ENCODE peak calls at places on chromosomes 2 and 18, in five cellular contexts. G, L, M, S and Z are unnamed samples.

GRCh38 chr2:225366731-225367130 is 32.8 kb upstream of the NYAP2 start:
- DNase-seq in S (no peak), G (no peak), M (no peak), L (no peak), Z (no peak)

GRCh38 chr2:177683473-177684069 is 291.0 kb downstream of the AGPS start:
- DNase-seq in S (no peak), M (no peak), L (no peak), G (no peak), Z (no peak)

GRCh38 chr2:200159829-200160781 is 146.4 kb upstream of the SPATS2L start:
- DNase-seq in G (no peak), S (no peak), M (no peak), L (peak), Z (no peak)

GRCh38 chr2:196971574-196972279 is 45.2 kb upstream of the PGAP1 start:
- DNase-seq in G (no peak), L (no peak), M (no peak), S (no peak), Z (no peak)

GRCh38 chr2:151637284-151637781 is 96.9 kb downstream of the NEB start:
- DNase-seq in G (peak), L (no peak), S (no peak), M (peak), Z (no peak)

GRCh38 chr18:2518473-2518872 is 52.8 kb downstream of the METTL4 start:
- DNase-seq in M (no peak), G (no peak), L (no peak), S (no peak), Z (no peak)

GRCh38 chr2:53512071-53512841 is 255.3 kb upstream of the CHAC2 start:
- DNase-seq in L (peak), M (no peak), S (no peak), G (no peak), Z (no peak)

GRCh38 chr2:75489682-75490180 is 71.0 kb downstream of the EVA1A start:
- DNase-seq in G (no peak), L (no peak), M (no peak), S (no peak), Z (no peak)

GRCh38 chr2:156399950-156400703 is 36.1 kb upstream of the GPD2 start:
- DNase-seq in S (peak), M (peak), G (peak), L (peak), Z (no peak)

GRCh38 chr2:34365937-34366336 is 766.8 kb upstream of the FAM98A start:
- DNase-seq in S (no peak), L (no peak), M (no peak), G (no peak), Z (no peak)

GRCh38 chr2:178233428-178233827 is 39.1 kb downstream of the OSBPL6 start:
- DNase-seq in S (no peak), L (peak), M (no peak), G (no peak), Z (no peak)

GRCh38 chr2:237706257-237706656 is 78.9 kb downstream of the LRRFIP1 start:
- DNase-seq in L (no peak), M (no peak), S (no peak), G (peak), Z (no peak)

GRCh38 chr2:165898381-165898780 is 55.2 kb downstream of the TTC21B start:
- DNase-seq in L (no peak), G (no peak), S (no peak), M (no peak), Z (no peak)

GRCh38 chr2:40360652-40361051 is 91.2 kb downstream of the SLC8A1 start:
- DNase-seq in L (no peak), M (no peak), G (no peak), S (no peak), Z (no peak)

GRCh38 chr18:58354791-58355190 is 274.1 kb downstream of the ALPK2 start:
- DNase-seq in M (no peak), L (no peak), S (no peak), G (no peak), Z (no peak)

GRCh38 chr18:43271593-43272432 is 5.5 kb downstream of the SYT4 start:
- DNase-seq in M (peak), L (peak), G (peak), S (peak), Z (no peak)

GRCh38 chr2:216408426-216409315 is 3.6 kb upstream of the SMARCAL1 start:
- DNase-seq in M (no peak), S (no peak), G (no peak), L (no peak), Z (no peak)

GRCh38 chr2:48531141-48531648 is 1.2 kb downstream of the STON1 start:
- DNase-seq in M (no peak), S (no peak), L (peak), G (no peak), Z (no peak)

GRCh38 chr2:58620896-58621295 is 379.8 kb upstream of the FANCL start:
- DNase-seq in M (no peak), S (no peak), G (no peak), L (no peak), Z (no peak)

GRCh38 chr2:143708682-143709081 is 579.5 kb downstream of the ARHGAP15 start:
- DNase-seq in M (no peak), L (no peak), G (no peak), S (no peak), Z (no peak)

GRCh38 chr2:190835303-190835930 is 45.2 kb upstream of the GLS start:
- DNase-seq in S (no peak), M (no peak), L (peak), G (no peak), Z (no peak)

GRCh38 chr2:224885836-224886547 is 156.3 kb downstream of the DOCK10 start:
- DNase-seq in S (no peak), M (no peak), L (peak), G (no peak), Z (no peak)

GRCh38 chr2:110674620-110675555 is 3.0 kb downstream of the BUB1 start:
- DNase-seq in G (peak), S (no peak), L (peak), M (peak), Z (peak)

GRCh38 chr2:43054367-43054766 is 172.0 kb downstream of the ZFP36L2 start:
- DNase-seq in M (no peak), L (no peak), S (no peak), G (no peak), Z (no peak)

GRCh38 chr2:96144481-96145027 is 686 bp downstream of the DUSP2 start:
- DNase-seq in G (peak), M (peak), L (no peak), S (no peak), Z (no peak)

GRCh38 chr2:97758131-97758705 is 44.8 kb downstream of the ZAP70 start:
- DNase-seq in S (no peak), L (no peak), M (no peak), G (no peak), Z (no peak)

GRCh38 chr2:21217421-21217820 is 93.7 kb downstream of the TDRD15 start:
- DNase-seq in M (no peak), G (no peak), L (no peak), S (no peak), Z (no peak)

GRCh38 chr2:222142027-222142426 is 156.8 kb downstream of the PAX3 start:
- DNase-seq in G (no peak), M (no peak), S (no peak), L (no peak), Z (no peak)

GRCh38 chr2:108404784-108405397 is 27.1 kb downstream of the SULT1C4 start:
- DNase-seq in G (no peak), L (no peak), M (no peak), S (no peak), Z (no peak)

GRCh38 chr2:200901459-200902072 is 12.4 kb downstream of the NIF3L1 start:
- DNase-seq in L (peak), S (peak), G (peak), M (peak), Z (no peak)

GRCh38 chr2:75140288-75140687 is 59.0 kb downstream of the TACR1 start:
- DNase-seq in M (no peak), G (no peak), S (no peak), L (peak), Z (no peak)

GRCh38 chr2:112493858-112494648 is 12.1 kb downstream of the TTL start:
- DNase-seq in L (peak), G (peak), M (no peak), S (no peak), Z (no peak)

GRCh38 chr2:217964658-217965161 is 38.1 kb downstream of the TNS1 start:
- DNase-seq in M (no peak), S (no peak), L (no peak), G (peak), Z (no peak)

GRCh38 chr2:39118786-39119499 is 1.9 kb downstream of the SOS1 start:
- DNase-seq in G (no peak), L (peak), S (no peak), M (peak), Z (no peak)

GRCh38 chr18:34600118-34600517 is 110.0 kb upstream of the DTNA start:
- DNase-seq in G (no peak), M (no peak), S (no peak), L (peak), Z (no peak)